ENCODE peak calls at places on chromosome 15, in five cellular contexts. C is Right ventricle myocardium superior, F is adipocyte, L is sigmoid colon, O is endothelial cell. M is an unnamed sample.
A peak's percentile ranks its signal among the peaks of the same experiment; 100 is the strongest.

GRCh38 chr15:60179786-60180391 is 175.8 kb downstream of the FOXB1 start:
- DNase-seq in C (no peak), F (peak; percentile 77), L (no peak), O (peak; percentile 18), M (no peak)

GRCh38 chr15:48802867-48803266 is 8.0 kb downstream of the CEP152 start:
- DNase-seq in C (no peak), F (peak; percentile 80), L (no peak), O (no peak), M (no peak)

GRCh38 chr15:48021336-48022086 is 99.3 kb upstream of the SLC24A5 start:
- DNase-seq in C (no peak), F (no peak), L (no peak), O (no peak), M (no peak)

GRCh38 chr15:31280831-31281216 is 45.8 kb upstream of the KLF13 start:
- DNase-seq in C (no peak), F (no peak), L (no peak), O (no peak), M (no peak)

GRCh38 chr15:27861171-27861570 is 237.9 kb downstream of the OCA2 start:
- DNase-seq in C (no peak), F (no peak), L (no peak), O (no peak), M (no peak)

GRCh38 chr15:59917504-59918157 is 86.5 kb upstream of the FOXB1 start:
- DNase-seq in C (peak; percentile 42), F (peak; percentile 43), L (no peak), O (peak; percentile 85), M (no peak)

GRCh38 chr15:82021992-82022391 is 23.8 kb downstream of the MEX3B start:
- DNase-seq in C (no peak), F (peak; percentile 40), L (peak; percentile 71), O (no peak), M (no peak)

GRCh38 chr15:87129916-87130315 is 1050.2 kb downstream of the AGBL1 start:
- DNase-seq in C (no peak), F (no peak), L (no peak), O (no peak), M (no peak)

GRCh38 chr15:92807971-92808571 is 92.1 kb upstream of the CHD2 start:
- DNase-seq in C (no peak), F (peak; percentile 36), L (no peak), O (no peak), M (no peak)

GRCh38 chr15:80450811-80451321 is 46.7 kb downstream of the ARNT2 start:
- DNase-seq in C (no peak), F (no peak), L (no peak), O (no peak), M (peak; percentile 47)

GRCh38 chr15:70252056-70252935 is 154.6 kb upstream of the TLE3 start:
- DNase-seq in C (no peak), F (no peak), L (peak; percentile 59), O (no peak), M (no peak)

GRCh38 chr15:75140080-75140879 is 61.4 kb upstream of the C15orf39 start:
- DNase-seq in C (no peak), F (no peak), L (no peak), O (no peak), M (no peak)

GRCh38 chr15:70437882-70438331 is 325.5 kb downstream of the UACA start:
- DNase-seq in C (no peak), F (peak; percentile 65), L (no peak), O (no peak), M (no peak)

GRCh38 chr15:86183765-86184491 is 104.3 kb downstream of the AGBL1 start:
- DNase-seq in C (no peak), F (no peak), L (no peak), O (no peak), M (no peak)

GRCh38 chr15:56794923-56795329 is 61.6 kb upstream of the ZNF280D start:
- DNase-seq in C (no peak), F (peak; percentile 27), L (no peak), O (no peak), M (no peak)

GRCh38 chr15:79412010-79412409 is 20.1 kb upstream of the MINAR1 start:
- DNase-seq in C (no peak), F (no peak), L (no peak), O (no peak), M (no peak)

GRCh38 chr15:58771621-58772235 is 626 bp downstream of the MINDY2 start:
- DNase-seq in C (peak; percentile 67), F (peak; percentile 60), L (peak; percentile 81), O (no peak), M (peak; percentile 73)

GRCh38 chr15:95235033-95235432 is 1003.7 kb downstream of the MCTP2 start:
- DNase-seq in C (no peak), F (no peak), L (no peak), O (no peak), M (no peak)

GRCh38 chr15:66706840-66707239 is 4.8 kb downstream of the SMAD6 start:
- DNase-seq in C (no peak), F (no peak), L (no peak), O (no peak), M (no peak)

M was measured in coronary artery.